ENCODE peak calls at places on chromosomes 11 and 22, in five cellular contexts. One of them, this sample, is unnamed.

GRCh38 chr11:33310720-33311500 is 53.7 kb downstream of the HIPK3 start:
- DNase-seq in HepG2: no peak
- DNase-seq in GM12878: no peak
- DNase-seq in H1: no peak
- DNase-seq in K562: no peak
- DNase-seq in this sample: no peak

GRCh38 chr11:88301478-88302140 is 35.9 kb downstream of the CTSC start:
- DNase-seq in HepG2: no peak
- DNase-seq in GM12878: peak; percentile 85
- DNase-seq in H1: no peak
- DNase-seq in K562: no peak
- DNase-seq in this sample: no peak

GRCh38 chr11:62017878-62018642 is 50.6 kb upstream of the FTH1 start:
- DNase-seq in HepG2: no peak
- DNase-seq in GM12878: no peak
- DNase-seq in H1: no peak
- DNase-seq in K562: no peak
- DNase-seq in this sample: no peak

GRCh38 chr22:23064381-23065068 is 5.8 kb upstream of the GNAZ start:
- DNase-seq in HepG2: no peak
- DNase-seq in GM12878: no peak
- DNase-seq in H1: peak; percentile 39
- DNase-seq in K562: no peak
- DNase-seq in this sample: no peak

GRCh38 chr11:10908215-10908990 is 50.5 kb upstream of the ZBED5 start:
- DNase-seq in HepG2: no peak
- DNase-seq in GM12878: no peak
- DNase-seq in H1: no peak
- DNase-seq in K562: peak; percentile 50
- DNase-seq in this sample: no peak

GRCh38 chr11:4464216-4465159 is 15.4 kb downstream of the OR52K2 start:
- DNase-seq in HepG2: no peak
- DNase-seq in GM12878: no peak
- DNase-seq in H1: no peak
- DNase-seq in K562: no peak
- DNase-seq in this sample: peak; percentile 16

GRCh38 chr11:60860943-60861342 is 5.2 kb upstream of the PTGDR2 start:
- DNase-seq in HepG2: no peak
- DNase-seq in GM12878: no peak
- DNase-seq in H1: no peak
- DNase-seq in K562: no peak
- DNase-seq in this sample: no peak

GRCh38 chr11:87529486-87529885 is 491.8 kb downstream of the TMEM135 start:
- DNase-seq in HepG2: no peak
- DNase-seq in GM12878: no peak
- DNase-seq in H1: no peak
- DNase-seq in K562: no peak
- DNase-seq in this sample: no peak

GRCh38 chr22:42001127-42001526 is 2.5 kb downstream of the WBP2NL start:
- DNase-seq in HepG2: no peak
- DNase-seq in GM12878: no peak
- DNase-seq in H1: no peak
- DNase-seq in K562: no peak
- DNase-seq in this sample: no peak

GRCh38 chr11:92845390-92846185 is 123.9 kb upstream of the MTNR1B start:
- DNase-seq in HepG2: peak; percentile 6
- DNase-seq in GM12878: no peak
- DNase-seq in H1: no peak
- DNase-seq in K562: no peak
- DNase-seq in this sample: no peak

GRCh38 chr11:16001899-16002426 is 354.4 kb downstream of the SOX6 start:
- DNase-seq in HepG2: peak; percentile 92
- DNase-seq in GM12878: no peak
- DNase-seq in H1: no peak
- DNase-seq in K562: no peak
- DNase-seq in this sample: peak; percentile 10

GRCh38 chr11:61955031-61955415 is 4.9 kb downstream of the BEST1 start:
- DNase-seq in HepG2: peak; percentile 59
- DNase-seq in GM12878: no peak
- DNase-seq in H1: no peak
- DNase-seq in K562: peak; percentile 40
- DNase-seq in this sample: no peak

GRCh38 chr11:128505449-128506058 is 81.8 kb downstream of the ETS1 start:
- DNase-seq in HepG2: no peak
- DNase-seq in GM12878: no peak
- DNase-seq in H1: no peak
- DNase-seq in K562: no peak
- DNase-seq in this sample: no peak

GRCh38 chr11:110992481-110992880 is 253.0 kb upstream of the POU2AF2 start:
- DNase-seq in HepG2: no peak
- DNase-seq in GM12878: no peak
- DNase-seq in H1: no peak
- DNase-seq in K562: no peak
- DNase-seq in this sample: no peak

GRCh38 chr11:86459002-86459385 is 84.3 kb downstream of the CCDC81 start:
- DNase-seq in HepG2: no peak
- DNase-seq in GM12878: no peak
- DNase-seq in H1: no peak
- DNase-seq in K562: no peak
- DNase-seq in this sample: no peak

GRCh38 chr11:111361082-111361801 is 17.8 kb downstream of the POU2AF1 start:
- DNase-seq in HepG2: no peak
- DNase-seq in GM12878: no peak
- DNase-seq in H1: no peak
- DNase-seq in K562: no peak
- DNase-seq in this sample: no peak

GRCh38 chr22:20117656-20118571 is 888 bp upstream of the TRMT2A start:
- DNase-seq in HepG2: no peak
- DNase-seq in GM12878: no peak
- DNase-seq in H1: no peak
- DNase-seq in K562: peak; percentile 90
- DNase-seq in this sample: no peak

GRCh38 chr11:58745705-58746364 is 14.1 kb upstream of the GLYAT start:
- DNase-seq in HepG2: no peak
- DNase-seq in GM12878: no peak
- DNase-seq in H1: no peak
- DNase-seq in K562: peak; percentile 36
- DNase-seq in this sample: no peak

GRCh38 chr11:85627332-85627997 is at the start of gene DLG2:
- DNase-seq in HepG2: no peak
- DNase-seq in GM12878: no peak
- DNase-seq in H1: no peak
- DNase-seq in K562: no peak
- DNase-seq in this sample: no peak

GRCh38 chr11:61728066-61728939 is 24.1 kb upstream of the MYRF start:
- DNase-seq in HepG2: no peak
- DNase-seq in GM12878: no peak
- DNase-seq in H1: no peak
- DNase-seq in K562: no peak
- DNase-seq in this sample: no peak

GRCh38 chr11:86592047-86592564 is 80.3 kb downstream of the ME3 start:
- DNase-seq in HepG2: no peak
- DNase-seq in GM12878: no peak
- DNase-seq in H1: no peak
- DNase-seq in K562: no peak
- DNase-seq in this sample: no peak

DNA sequence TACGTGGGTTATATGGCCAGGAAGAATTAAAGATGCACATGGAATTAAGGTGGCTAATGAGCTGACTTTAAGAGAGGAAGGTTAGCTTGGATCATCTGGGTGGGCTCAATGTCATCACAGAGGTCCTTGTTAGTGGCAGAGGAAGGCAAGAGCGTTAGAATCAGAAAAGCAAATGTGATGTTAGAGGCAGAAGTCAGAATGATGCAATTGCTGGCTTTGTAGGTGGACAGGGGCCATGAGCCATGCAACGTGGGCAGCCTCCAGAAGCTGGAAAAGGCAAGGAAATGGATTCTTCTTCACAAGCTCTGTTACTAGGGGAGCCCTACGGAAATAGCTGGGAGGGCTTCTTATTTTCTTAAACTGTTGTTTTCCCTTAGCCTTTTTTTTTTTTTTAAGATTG is 2.3 kb upstream of the CBLIF start:
- DNase-seq in HepG2: no peak
- DNase-seq in GM12878: no peak
- DNase-seq in H1: no peak
- DNase-seq in K562: no peak
- DNase-seq in this sample: no peak
- TF ChIP-seq RAD21 in HepG2: no peak
- TF ChIP-seq RAD21 in GM12878: no peak
- TF ChIP-seq RAD21 in H1: no peak
- TF ChIP-seq RAD21 in K562: no peak
- TF ChIP-seq RAD21 in this sample: no peak

DNA sequence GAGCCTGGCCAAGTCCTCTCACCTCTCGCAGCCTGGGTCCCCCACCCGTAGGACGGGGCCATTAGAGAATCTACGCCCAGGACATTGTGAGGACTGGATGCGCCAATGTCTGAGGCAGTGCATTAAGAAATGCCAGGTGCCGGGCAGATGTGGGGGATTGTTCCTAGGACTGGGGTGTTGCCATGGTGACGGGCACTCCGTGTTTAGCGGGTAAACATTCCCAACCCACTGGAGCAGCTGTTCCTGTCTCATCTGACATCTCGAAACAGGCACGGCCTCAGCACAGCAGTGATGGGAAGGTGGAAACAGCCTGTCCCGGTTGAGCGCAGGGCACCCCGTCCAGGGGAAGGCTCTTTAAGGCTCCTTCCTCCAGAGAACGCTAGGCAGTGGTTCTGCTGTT is 99.6 kb upstream of the RTL6 start:
- DNase-seq in HepG2: no peak
- DNase-seq in GM12878: no peak
- DNase-seq in H1: no peak
- DNase-seq in K562: no peak
- DNase-seq in this sample: no peak
- TF ChIP-seq SP1 in HepG2: no peak
- TF ChIP-seq SP1 in GM12878: no peak
- TF ChIP-seq SP1 in H1: no peak
- TF ChIP-seq SP1 in K562: no peak
- TF ChIP-seq SP1 in this sample: no peak

GRCh38 chr11:112613051-112613972 is 347.9 kb upstream of the NCAM1 start:
- DNase-seq in HepG2: peak; percentile 23
- DNase-seq in GM12878: no peak
- DNase-seq in H1: no peak
- DNase-seq in K562: no peak
- DNase-seq in this sample: peak; percentile 62
- TF ChIP-seq SIN3A in HepG2: no peak
- TF ChIP-seq SIN3A in GM12878: no peak
- TF ChIP-seq SIN3A in H1: no peak
- TF ChIP-seq SIN3A in K562: no peak
- TF ChIP-seq SIN3A in this sample: peak; percentile 27

GRCh38 chr11:134519390-134519750 is 107.3 kb upstream of the B3GAT1 start:
- DNase-seq in HepG2: no peak
- DNase-seq in GM12878: no peak
- DNase-seq in H1: no peak
- DNase-seq in K562: no peak
- DNase-seq in this sample: no peak
- TF ChIP-seq RAD21 in HepG2: no peak
- TF ChIP-seq RAD21 in GM12878: no peak
- TF ChIP-seq RAD21 in H1: no peak
- TF ChIP-seq RAD21 in K562: no peak
- TF ChIP-seq RAD21 in this sample: no peak

GRCh38 chr22:32478994-32479393 is 4.4 kb downstream of the FBXO7 start:
- DNase-seq in HepG2: no peak
- DNase-seq in GM12878: no peak
- DNase-seq in H1: no peak
- DNase-seq in K562: no peak
- DNase-seq in this sample: no peak
- TF ChIP-seq SP1 in HepG2: no peak
- TF ChIP-seq SP1 in GM12878: no peak
- TF ChIP-seq SP1 in H1: no peak
- TF ChIP-seq SP1 in K562: no peak
- TF ChIP-seq SP1 in this sample: no peak

DNA sequence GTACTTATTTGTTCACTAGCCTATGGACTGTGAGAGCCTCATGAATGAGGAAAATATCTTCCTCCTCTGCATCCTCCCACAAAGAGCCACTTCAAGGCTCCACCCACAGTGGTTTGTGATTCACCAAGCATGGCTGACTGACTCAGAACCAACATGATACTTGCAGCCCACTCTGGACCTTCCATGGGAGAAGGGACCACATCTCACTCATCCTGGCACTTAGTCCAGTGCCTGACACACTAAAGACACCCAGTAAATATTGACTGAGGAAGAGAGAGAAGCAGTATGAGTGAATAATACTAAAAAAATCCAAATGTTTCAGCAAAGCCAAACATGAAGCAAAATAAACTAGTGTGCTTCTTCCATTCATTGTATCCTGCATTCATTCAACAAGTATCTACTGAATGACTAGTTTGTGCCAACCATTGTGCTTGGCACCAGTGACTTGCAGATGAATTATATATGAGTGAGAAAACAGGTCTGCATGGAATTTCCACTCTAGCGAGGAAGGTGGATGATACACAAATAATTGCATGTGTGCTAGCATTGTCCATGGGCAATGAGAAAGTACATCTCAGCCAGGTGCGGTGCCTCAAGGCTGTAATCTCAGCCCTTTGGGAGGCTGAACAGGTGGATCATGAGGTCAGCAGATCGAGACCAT is 54.9 kb upstream of the BLID start:
- DNase-seq in HepG2: no peak
- DNase-seq in GM12878: no peak
- DNase-seq in H1: no peak
- DNase-seq in K562: no peak
- DNase-seq in this sample: peak; percentile 61
- TF ChIP-seq SIN3A in HepG2: no peak
- TF ChIP-seq SIN3A in GM12878: no peak
- TF ChIP-seq SIN3A in H1: no peak
- TF ChIP-seq SIN3A in K562: no peak
- TF ChIP-seq SIN3A in this sample: peak; percentile 14